ENCODE peak calls at places on chromosomes 7 and 10, in seven cellular contexts. T, W, N, Z, Y, I and E are unnamed samples.
A peak's percentile ranks its signal among the peaks of the same experiment; 100 is the strongest.

GRCh38 chr10:99357691-99358090 is 28.5 kb downstream of the CNNM1 start:
- DNase-seq in W (no peak), Z (no peak), T (no peak), N (no peak), Y (no peak), I (no peak), E (no peak)

GRCh38 chr10:87578799-87579401 is 74.2 kb downstream of the MINPP1 start:
- DNase-seq in N (no peak), T (no peak), W (no peak), I (no peak), Z (no peak), Y (no peak), E (no peak)

GRCh38 chr10:80122746-80123145 is 9.8 kb upstream of the PLAC9 start:
- DNase-seq in I (no peak), N (no peak), Z (no peak), W (no peak), Y (no peak), T (no peak), E (peak; percentile 65)

GRCh38 chr7:80124870-80125269 is 9.8 kb upstream of the GNAI1 start:
- DNase-seq in Y (no peak), T (no peak), Z (no peak), W (no peak), N (no peak), I (no peak), E (no peak)

GRCh38 chr10:93629636-93630291 is 17.4 kb downstream of the PDE6C start:
- DNase-seq in T (no peak), W (no peak), Z (no peak), I (no peak), Y (no peak), N (no peak), E (no peak)

GRCh38 chr10:349081-349480 is 213.8 kb downstream of the ZMYND11 start:
- DNase-seq in T (no peak), Z (no peak), N (no peak), I (no peak), Y (no peak), W (no peak), E (no peak)

GRCh38 chr10:11272915-11273389 is 255.3 kb downstream of the CELF2 start:
- DNase-seq in N (no peak), Y (no peak), W (no peak), I (no peak), T (no peak), Z (no peak), E (no peak)

GRCh38 chr7:99380823-99381663 is 6.5 kb downstream of the ARPC1B start:
- DNase-seq in W (no peak), Z (no peak), Y (no peak), T (no peak), I (no peak), N (no peak), E (no peak)

GRCh38 chr7:104106106-104106505 is 101.7 kb downstream of the ORC5 start:
- DNase-seq in T (no peak), I (no peak), Y (no peak), N (no peak), W (no peak), Z (no peak), E (peak; percentile 25)

GRCh38 chr10:66180651-66181318 is 745.1 kb upstream of the LRRTM3 start:
- DNase-seq in Y (no peak), W (no peak), T (no peak), N (no peak), Z (peak; percentile 18), I (no peak), E (peak; percentile 81)

GRCh38 chr10:110783509-110784103 is 88.1 kb upstream of the PDCD4 start:
- DNase-seq in Z (no peak), W (no peak), N (no peak), I (no peak), T (no peak), Y (no peak), E (peak; percentile 45)

GRCh38 chr7:133117432-133117831 is 35.5 kb upstream of the CHCHD3 start:
- DNase-seq in Y (no peak), W (no peak), N (no peak), T (no peak), Z (no peak), I (no peak), E (no peak)

GRCh38 chr7:158527495-158527894 is 60.1 kb downstream of the PTPRN2 start:
- DNase-seq in I (no peak), N (no peak), T (no peak), Z (no peak), Y (no peak), W (no peak), E (no peak)

GRCh38 chr10:46033602-46034011 is 3.2 kb upstream of the NCOA4 start:
- DNase-seq in Y (peak; percentile 61), T (no peak), W (no peak), I (no peak), Z (peak; percentile 67), N (no peak), E (peak; percentile 35)

GRCh38 chr7:104979167-104979841 is 34.7 kb upstream of the KMT2E start:
- DNase-seq in W (peak; percentile 52), I (no peak), Z (peak; percentile 78), Y (no peak), T (no peak), N (no peak), E (peak; percentile 58)

GRCh38 chr10:61140765-61141392 is 196.9 kb upstream of the RHOBTB1 start:
- DNase-seq in N (no peak), Y (no peak), I (no peak), Z (peak; percentile 53), W (no peak), T (no peak), E (peak; percentile 89)

GRCh38 chr10:4080225-4080624 is 295.2 kb upstream of the KLF6 start:
- DNase-seq in Z (no peak), Y (no peak), N (no peak), W (no peak), T (no peak), I (no peak), E (no peak)

GRCh38 chr7:138608292-138608691 is 92.9 kb downstream of the SVOPL start:
- DNase-seq in W (no peak), Y (no peak), I (no peak), T (no peak), N (no peak), Z (peak; percentile 44), E (peak; percentile 8)

GRCh38 chr7:6451224-6451705 is 3.5 kb upstream of the DAGLB start:
- DNase-seq in I (no peak), T (no peak), N (no peak), Z (no peak), W (no peak), Y (no peak), E (no peak)

GRCh38 chr10:86232646-86233045 is 133.9 kb downstream of the GRID1 start:
- DNase-seq in N (no peak), Y (no peak), Z (no peak), W (no peak), I (no peak), T (no peak), E (no peak)

GRCh38 chr7:37067961-37068536 is 343.8 kb upstream of the AOAH start:
- DNase-seq in I (no peak), W (no peak), T (no peak), Y (no peak), N (no peak), Z (no peak), E (no peak)
- H3K4me1 ChIP-seq in I (no peaks in the 10 kb centered on the region), W (no peaks in the 10 kb centered on the region), T (peaks cover 3% of the 10 kb centered on the region), Y (no peaks in the 10 kb centered on the region), N (no peaks in the 10 kb centered on the region), Z (peaks cover 3% of the 10 kb centered on the region), E (peaks cover 11% of the 10 kb centered on the region)

GRCh38 chr7:47408675-47409074 is 173.2 kb downstream of the TNS3 start:
- DNase-seq in T (peak; percentile 12), Y (no peak), W (no peak), I (no peak), Z (no peak), N (peak; percentile 19), E (no peak)
- H3K36me3 ChIP-seq in T (no peaks in the 10 kb centered on the region), Y (no peaks in the 10 kb centered on the region), W (peaks cover 58% of the 10 kb centered on the region), I (peaks cover 29% of the 10 kb centered on the region), Z (peaks cover 14% of the 10 kb centered on the region), N (peaks cover 3% of the 10 kb centered on the region), E (peaks cover 53% of the 10 kb centered on the region)

DNA sequence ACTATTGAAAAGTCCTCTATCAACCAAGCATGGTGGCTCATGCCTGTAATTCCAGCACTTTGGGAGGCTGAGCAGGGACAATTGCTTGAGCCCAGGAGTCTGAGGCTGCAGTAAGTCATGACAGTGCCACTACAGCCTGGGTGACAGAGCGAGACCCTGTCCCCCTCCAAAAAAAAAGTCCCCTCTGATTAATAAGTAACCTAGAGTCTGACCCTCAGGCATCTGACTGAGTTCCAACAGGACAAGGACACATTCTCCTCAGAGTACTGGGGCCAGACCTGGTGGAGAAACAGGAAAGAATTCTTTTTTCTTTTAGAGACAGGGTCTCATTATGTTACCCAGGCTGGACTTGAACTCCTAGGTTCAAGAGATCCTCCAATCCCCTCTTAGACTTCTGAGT is 10.0 kb downstream of the MORN4 start:
- DNase-seq in Y (no peak), N (no peak), Z (no peak), W (no peak), I (no peak), T (no peak), E (no peak)
- H3K4me1 ChIP-seq in Y (no peaks in the 10 kb centered on the region), N (peaks cover 16% of the 10 kb centered on the region), Z (no peaks in the 10 kb centered on the region), W (no peaks in the 10 kb centered on the region), I (peaks cover 7% of the 10 kb centered on the region), T (no peaks in the 10 kb centered on the region), E (no peaks in the 10 kb centered on the region)

DNA sequence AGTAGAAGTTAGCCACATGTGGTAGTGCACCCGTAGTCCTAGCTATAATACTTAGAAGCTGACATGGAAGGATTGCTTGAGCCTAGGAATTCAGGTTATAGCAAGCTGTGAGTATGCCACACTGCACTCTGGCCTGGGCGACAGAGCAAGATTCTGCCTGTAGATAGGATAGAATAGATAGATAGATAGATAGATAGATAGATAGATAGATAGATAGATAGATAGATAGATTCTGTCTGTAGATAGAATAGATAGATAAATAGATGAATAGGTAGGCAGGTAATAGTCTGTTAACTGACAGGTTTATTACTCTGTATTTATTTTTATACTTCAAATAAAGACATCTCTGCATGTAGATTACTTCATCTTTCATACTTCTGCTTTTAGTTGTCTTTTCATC is 31.7 kb downstream of the CCAR1 start:
- DNase-seq in Z (no peak), Y (no peak), T (no peak), I (no peak), W (no peak), N (no peak), E (no peak)
- H3K36me3 ChIP-seq in Z (peaks cover 74% of the 10 kb centered on the region), Y (peaks cover 22% of the 10 kb centered on the region), T (no peaks in the 10 kb centered on the region), I (peaks cover 100% of the 10 kb centered on the region), W (peaks cover 100% of the 10 kb centered on the region), N (peaks cover 12% of the 10 kb centered on the region), E (peaks cover 100% of the 10 kb centered on the region)

GRCh38 chr10:78033623-78034470 is at the start of gene RPS24:
- DNase-seq in Y (peak; percentile 96), I (peak; percentile 94), Z (peak; percentile 95), N (peak; percentile 95), T (peak; percentile 96), W (peak; percentile 94), E (peak; percentile 99)
- H3K4me1 ChIP-seq in Y (no peaks in the 10 kb centered on the region), I (peaks cover 51% of the 10 kb centered on the region), Z (peaks cover 32% of the 10 kb centered on the region), N (peaks cover 16% of the 10 kb centered on the region), T (peaks cover 9% of the 10 kb centered on the region), W (peaks cover 40% of the 10 kb centered on the region), E (peaks cover 41% of the 10 kb centered on the region)

DNA sequence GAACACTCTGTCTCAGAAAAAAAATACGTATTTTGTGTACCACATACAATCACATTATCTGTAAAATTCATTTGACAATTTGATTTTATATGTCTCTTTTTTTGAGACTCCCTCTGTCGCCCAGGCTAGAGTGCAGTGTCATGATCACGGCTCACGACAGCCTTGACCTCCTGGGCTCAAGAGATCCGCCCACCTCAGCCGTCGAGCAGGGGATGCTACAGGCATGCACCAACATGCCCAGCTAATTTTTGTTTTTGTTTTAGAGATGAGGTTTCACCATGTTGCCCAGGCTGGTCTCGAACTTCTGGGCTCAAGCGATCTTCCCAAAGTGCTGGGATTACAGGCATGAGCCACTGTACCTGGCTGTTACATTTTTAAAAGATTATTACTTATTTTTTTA is 11.6 kb upstream of the BAZ1B start:
- DNase-seq in I (no peak), Z (no peak), W (no peak), T (no peak), Y (no peak), N (no peak), E (no peak)
- H3K36me3 ChIP-seq in I (peaks cover 46% of the 10 kb centered on the region), Z (peaks cover 14% of the 10 kb centered on the region), W (peaks cover 56% of the 10 kb centered on the region), T (no peaks in the 10 kb centered on the region), Y (peaks cover 14% of the 10 kb centered on the region), N (peaks cover 3% of the 10 kb centered on the region), E (peaks cover 33% of the 10 kb centered on the region)